ENCODE peak calls at places on chromosome 16, in six cellular contexts. Q is psoas muscle; L is GM12878; X is CD8-positive, alpha-beta memory T cell; T is PC-9; M is body of pancreas. S is an unnamed sample.
A peak's percentile ranks its signal among the peaks of the same experiment; 100 is the strongest.

GRCh38 chr16:20681821-20682736 is 15.4 kb downstream of the ACSM1 start:
- DNase-seq in Q (no peak), M (no peak), T (no peak), L (no peak), X (no peak), S (no peak)

GRCh38 chr16:50166511-50167500 is 13.7 kb downstream of the TENT4B start:
- DNase-seq in L (no peak), M (no peak), Q (no peak), T (no peak), X (no peak), S (no peak)

GRCh38 chr16:88628512-88628974 is 9.8 kb upstream of the IL17C start:
- DNase-seq in T (no peak), L (no peak), M (no peak), X (no peak), Q (no peak), S (no peak)

GRCh38 chr16:23607740-23608139 is 11.6 kb upstream of the NDUFAB1 start:
- DNase-seq in Q (no peak), M (no peak), T (no peak), X (no peak), L (no peak), S (no peak)

GRCh38 chr16:85334718-85335583 is 222.7 kb upstream of the CIBAR2 start:
- DNase-seq in X (no peak), M (peak; percentile 81), Q (no peak), L (no peak), T (peak; percentile 70), S (no peak)

GRCh38 chr16:75644240-75645012 is 3.0 kb downstream of the KARS1 start:
- DNase-seq in L (no peak), Q (no peak), M (no peak), X (no peak), T (no peak), S (no peak)

GRCh38 chr16:57498031-57498430 is 11.7 kb upstream of the DOK4 start:
- DNase-seq in Q (no peak), M (no peak), L (no peak), X (no peak), T (no peak), S (no peak)

GRCh38 chr16:51134269-51134812 is 16.7 kb downstream of the SALL1 start:
- DNase-seq in Q (no peak), L (no peak), X (no peak), T (no peak), M (no peak), S (no peak)

GRCh38 chr16:59044616-59045015 is 310.5 kb upstream of the GOT2 start:
- DNase-seq in Q (no peak), L (no peak), T (no peak), M (no peak), X (no peak), S (no peak)

GRCh38 chr16:88606146-88606757 is 32.1 kb upstream of the IL17C start:
- DNase-seq in T (no peak), X (no peak), Q (no peak), L (no peak), M (no peak), S (no peak)

GRCh38 chr16:53664724-53665345 is 38.8 kb downstream of the RPGRIP1L start:
- DNase-seq in M (no peak), X (no peak), L (peak; percentile 19), T (no peak), Q (no peak), S (no peak)

GRCh38 chr16:19127205-19127604 is 13.4 kb downstream of the ITPRIPL2 start:
- DNase-seq in L (peak; percentile 64), T (no peak), X (no peak), Q (no peak), M (no peak), S (no peak)

GRCh38 chr16:49000594-49000993 is 281.0 kb downstream of the CBLN1 start:
- DNase-seq in X (no peak), M (no peak), L (no peak), Q (no peak), T (no peak), S (no peak)

GRCh38 chr16:51524555-51525373 is 373.7 kb upstream of the SALL1 start:
- DNase-seq in M (peak; percentile 36), X (no peak), L (no peak), T (no peak), Q (no peak), S (no peak)

GRCh38 chr16:83958137-83958810 is 5.2 kb downstream of the OSGIN1 start:
- DNase-seq in T (no peak), Q (no peak), M (no peak), X (no peak), L (no peak), S (no peak)

GRCh38 chr16:1398826-1399581 is 15.5 kb downstream of the UNKL start:
- DNase-seq in L (no peak), T (no peak), X (no peak), Q (no peak), M (no peak), S (no peak)
- H3K9me3 ChIP-seq in L (no peaks in the 10 kb centered on the region), T (no peaks in the 10 kb centered on the region), X (no peaks in the 10 kb centered on the region), Q (no peaks in the 10 kb centered on the region), M (no peaks in the 10 kb centered on the region), S (no peaks in the 10 kb centered on the region)

GRCh38 chr16:86579268-86580062 is 1.1 kb downstream of the FOXL1 start:
- DNase-seq in Q (no peak), M (no peak), T (no peak), L (no peak), X (no peak), S (no peak)
- H3K4me1 ChIP-seq in Q (peaks cover 6% of the 10 kb centered on the region), M (peaks cover 24% of the 10 kb centered on the region), T (no peaks in the 10 kb centered on the region), L (no peaks in the 10 kb centered on the region), X (no peaks in the 10 kb centered on the region), S (peaks cover 13% of the 10 kb centered on the region)

GRCh38 chr16:3377917-3378316 is 22.2 kb downstream of the OR2C1 start:
- DNase-seq in M (no peak), T (no peak), Q (no peak), L (no peak), X (no peak), S (no peak)
- H3K9me3 ChIP-seq in M (peaks cover 70% of the 10 kb centered on the region), T (peaks cover 34% of the 10 kb centered on the region), Q (peaks cover 89% of the 10 kb centered on the region), L (peaks cover 25% of the 10 kb centered on the region), X (peaks cover 33% of the 10 kb centered on the region), S (peaks cover 9% of the 10 kb centered on the region)

GRCh38 chr16:1214693-1215092 is 10.4 kb downstream of the TPSG1 start:
- DNase-seq in M (no peak), T (no peak), X (no peak), Q (no peak), L (no peak), S (no peak)
- H3K4me1 ChIP-seq in M (no peaks in the 10 kb centered on the region), T (no peaks in the 10 kb centered on the region), X (no peaks in the 10 kb centered on the region), Q (no peaks in the 10 kb centered on the region), L (no peaks in the 10 kb centered on the region), S (no peaks in the 10 kb centered on the region)

GRCh38 chr16:71780521-71781089 is 28.0 kb downstream of the AP1G1 start:
- DNase-seq in T (no peak), L (no peak), X (no peak), Q (no peak), M (no peak), S (no peak)
- H3K9me3 ChIP-seq in T (no peaks in the 10 kb centered on the region), L (no peaks in the 10 kb centered on the region), X (no peaks in the 10 kb centered on the region), Q (no peaks in the 10 kb centered on the region), M (no peaks in the 10 kb centered on the region), S (no peaks in the 10 kb centered on the region)

GRCh38 chr16:29815032-29815721 is 775 bp upstream of the PAGR1 start:
- DNase-seq in X (peak; percentile 77), T (no peak), Q (peak; percentile 41), M (peak; percentile 47), L (no peak), S (no peak)
- H3K4me1 ChIP-seq in X (peaks cover 60% of the 10 kb centered on the region), T (peaks cover 50% of the 10 kb centered on the region), Q (peaks cover 32% of the 10 kb centered on the region), M (peaks cover 65% of the 10 kb centered on the region), L (peaks cover 26% of the 10 kb centered on the region), S (peaks cover 18% of the 10 kb centered on the region)

GRCh38 chr16:31916056-31916488 is 42.5 kb downstream of the ZNF267 start:
- DNase-seq in T (no peak), X (no peak), Q (no peak), M (no peak), L (no peak), S (no peak)

DNA sequence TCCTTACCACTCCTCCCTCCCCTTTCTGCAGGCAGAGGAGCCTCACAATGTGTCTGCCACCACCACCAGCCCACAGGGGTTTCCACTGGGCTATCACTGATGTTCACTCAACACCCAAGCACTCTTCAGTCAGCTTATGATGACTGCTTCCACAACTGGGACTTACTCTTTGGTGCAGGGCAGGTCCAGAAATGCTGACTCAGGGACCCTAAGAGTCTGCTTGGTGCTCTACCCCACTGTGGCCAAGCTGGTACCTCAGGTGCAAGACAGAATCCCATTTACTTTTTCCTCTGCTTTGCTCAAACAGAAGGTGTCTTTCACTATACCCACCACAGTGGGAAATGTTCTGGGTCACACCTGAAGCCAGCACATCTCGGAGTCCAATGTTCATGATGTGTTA is 40.1 kb downstream of the ZNF267 start:
- DNase-seq in Q (no peak), T (no peak), X (no peak), L (no peak), M (no peak), S (no peak)
- H3K9me3 ChIP-seq in Q (peaks cover 89% of the 10 kb centered on the region), T (peaks cover 94% of the 10 kb centered on the region), X (peaks cover 75% of the 10 kb centered on the region), L (peaks cover 72% of the 10 kb centered on the region), M (peaks cover 66% of the 10 kb centered on the region), S (peaks cover 24% of the 10 kb centered on the region)

DNA sequence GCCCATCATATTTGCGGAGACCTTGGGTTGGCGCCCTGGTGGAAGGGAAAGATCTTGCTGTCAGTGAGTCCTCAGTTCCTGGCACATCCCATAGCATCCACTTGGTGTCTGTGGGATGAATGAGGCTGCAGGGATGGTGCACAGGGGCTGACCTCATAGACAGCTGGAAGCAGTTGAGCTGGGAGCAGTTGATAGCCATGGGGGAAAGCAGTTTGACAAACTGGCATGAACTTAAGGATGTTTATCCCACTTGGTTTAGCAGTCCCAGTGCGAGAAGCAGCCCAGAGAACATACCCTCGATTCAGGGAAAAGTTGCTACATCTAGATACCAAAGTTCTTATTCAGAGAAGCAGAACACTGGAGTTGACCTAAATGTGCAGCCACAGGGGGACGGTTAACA is 80.7 kb downstream of the SNX29 start:
- DNase-seq in Q (peak; percentile 48), X (no peak), L (no peak), T (no peak), M (no peak), S (no peak)
- H3K4me1 ChIP-seq in Q (peaks cover 6% of the 10 kb centered on the region), X (no peaks in the 10 kb centered on the region), L (peaks cover 11% of the 10 kb centered on the region), T (no peaks in the 10 kb centered on the region), M (no peaks in the 10 kb centered on the region), S (peaks cover 4% of the 10 kb centered on the region)

S was measured in lung.